ENCODE peak calls at places on chromosomes 11 and 22, in nine cellular contexts. R, Y, K, S, P, H, L, C and X are unnamed samples.

GRCh38 chr22:31481129-31481528 is 8.5 kb downstream of the EIF4ENIF1 start:
- DNase-seq in R (no peak), Y (no peak), K (no peak), S (no peak), P (no peak), H (no peak), L (no peak), C (no peak), X (no peak)

GRCh38 chr11:94968334-94968958 is 4.9 kb downstream of the CWC15 start:
- DNase-seq in R (no peak), Y (no peak), K (no peak), S (peak), P (no peak), H (peak), L (no peak), C (peak), X (no peak)

GRCh38 chr11:68010058-68011041 is at the start of gene ALDH3B1:
- DNase-seq in R (no peak), Y (peak), K (peak), S (peak), P (peak), H (peak), L (no peak), C (peak), X (no peak)

GRCh38 chr11:579830-580601 is 3.7 kb downstream of the PHRF1 start:
- DNase-seq in R (no peak), Y (peak), K (no peak), S (no peak), P (no peak), H (no peak), L (no peak), C (peak), X (no peak)

GRCh38 chr11:79482800-79483199 is 42.0 kb upstream of the TENM4 start:
- DNase-seq in R (no peak), Y (no peak), K (no peak), S (no peak), P (no peak), H (no peak), L (no peak), C (no peak), X (no peak)

GRCh38 chr22:46120420-46120737 is 29.9 kb upstream of the PPARA start:
- DNase-seq in R (no peak), Y (no peak), K (no peak), S (no peak), P (no peak), H (no peak), L (no peak), C (no peak), X (no peak)

GRCh38 chr11:124935548-124936514 is at the start of gene HEPACAM:
- DNase-seq in R (no peak), Y (no peak), K (peak), S (no peak), P (no peak), H (no peak), L (no peak), C (no peak), X (no peak)

GRCh38 chr11:587978-588380 is 11.7 kb downstream of the PHRF1 start:
- DNase-seq in R (peak), Y (peak), K (no peak), S (peak), P (peak), H (peak), L (peak), C (peak), X (peak)

GRCh38 chr11:103608566-103608965 is 427.9 kb upstream of the DDI1 start:
- DNase-seq in R (no peak), Y (peak), K (no peak), S (peak), P (no peak), H (peak), L (no peak), C (peak), X (no peak)

GRCh38 chr11:18527512-18527911 is 770 bp upstream of the TSG101 start:
- DNase-seq in R (no peak), Y (peak), K (no peak), S (peak), P (no peak), H (peak), L (no peak), C (peak), X (no peak)

GRCh38 chr22:42848941-42849340 is 8.1 kb downstream of the ARFGAP3 start:
- DNase-seq in R (no peak), Y (no peak), K (no peak), S (peak), P (no peak), H (peak), L (no peak), C (no peak), X (no peak)